ENCODE peak calls at places on chromosomes 16 and 17, in eight cellular contexts. A is stimulated activated CD4-positive, alpha-beta T cell treated with anti-CD3 and anti-CD28 coated beads, Interleukin-4, amount 100 ng/mL, for 4 hours; K is aorta; N is naive thymus-derived CD8-positive, alpha-beta T cell; Y is stimulated activated CD8-positive, alpha-beta memory T cell treated with anti-CD3 and anti-CD28 coated beads, Interleukin-4, amount 100 ng/mL, for 24 hours; G is Kasumi-1; H is lung; D is OCI-LY7. I is an unnamed sample.
A peak's percentile ranks its signal among the peaks of the same experiment; 100 is the strongest.

GRCh38 chr17:31740611-31741082 is 118.4 kb downstream of the COPRS start:
- DNase-seq in D (no peak), N (no peak), G (no peak), H (no peak), A (no peak), Y (no peak), K (no peak), I (no peak)

GRCh38 chr16:83215417-83216001 is 588.7 kb downstream of the CDH13 start:
- DNase-seq in Y (peak; percentile 2), H (no peak), A (no peak), N (no peak), G (peak; percentile 49), D (peak; percentile 75), K (no peak), I (peak; percentile 70)

GRCh38 chr17:351436-351713 is 1.2 kb downstream of the RPH3AL start:
- DNase-seq in K (no peak), H (no peak), A (no peak), N (no peak), G (no peak), Y (no peak), D (no peak), I (no peak)

GRCh38 chr16:89004209-89004831 is 27.3 kb upstream of the CBFA2T3 start:
- DNase-seq in D (no peak), A (no peak), Y (no peak), H (no peak), K (peak; percentile 63), G (peak; percentile 23), N (no peak), I (peak; percentile 99)

GRCh38 chr17:40303009-40303657 is 5.8 kb upstream of the RARA start:
- DNase-seq in D (peak; percentile 60), H (peak; percentile 57), A (peak; percentile 43), G (peak; percentile 92), Y (no peak), N (peak; percentile 70), K (no peak), I (peak; percentile 90)

GRCh38 chr16:19884021-19884485 is 595 bp downstream of the GPRC5B start:
- DNase-seq in D (no peak), G (no peak), Y (no peak), N (no peak), H (no peak), K (no peak), A (no peak), I (no peak)

GRCh38 chr16:59355704-59356103 is 621.6 kb upstream of the GOT2 start:
- DNase-seq in G (no peak), N (no peak), K (no peak), Y (no peak), A (no peak), D (no peak), H (no peak), I (no peak)

GRCh38 chr17:29243792-29244191 is 2.9 kb upstream of the CRYBA1 start:
- DNase-seq in D (peak; percentile 65), N (no peak), G (peak; percentile 43), A (no peak), Y (no peak), K (no peak), H (no peak), I (peak; percentile 68)

GRCh38 chr17:31838641-31839225 is 20.3 kb downstream of the COPRS start:
- DNase-seq in Y (no peak), D (no peak), A (no peak), G (no peak), K (no peak), N (no peak), H (no peak), I (no peak)

GRCh38 chr17:57675988-57676387 is 69.1 kb downstream of the CCDC182 start:
- DNase-seq in G (no peak), A (no peak), K (peak; percentile 41), Y (no peak), N (no peak), D (no peak), H (peak; percentile 18), I (no peak)

GRCh38 chr16:67447508-67448076 is 16.7 kb downstream of the HSD11B2 start:
- DNase-seq in K (no peak), Y (peak; percentile 61), G (peak; percentile 62), A (peak; percentile 36), D (peak; percentile 68), H (peak; percentile 51), N (peak; percentile 33), I (peak; percentile 72)

GRCh38 chr17:41539979-41540701 is 12.0 kb upstream of the KRT19 start:
- DNase-seq in G (no peak), Y (no peak), K (peak; percentile 30), A (no peak), D (no peak), N (no peak), H (no peak), I (no peak)

GRCh38 chr16:49754495-49755290 is 101.2 kb downstream of the ZNF423 start:
- DNase-seq in D (no peak), Y (no peak), H (no peak), K (no peak), A (no peak), N (no peak), G (no peak), I (no peak)

GRCh38 chr17:48497103-48497502 is 33.7 kb downstream of the HOXB1 start:
- DNase-seq in N (no peak), Y (no peak), H (no peak), G (no peak), K (no peak), A (no peak), D (no peak), I (no peak)

GRCh38 chr17:29949708-29950107 is 8.3 kb downstream of the EFCAB5 start:
- DNase-seq in D (no peak), G (no peak), Y (no peak), H (no peak), N (no peak), A (no peak), K (no peak), I (peak; percentile 40)

GRCh38 chr17:28585891-28586290 is 9.2 kb upstream of the ALDOC start:
- DNase-seq in D (no peak), G (no peak), N (no peak), K (no peak), A (no peak), H (no peak), Y (no peak), I (no peak)

GRCh38 chr17:17416007-17416399 is 60.8 kb upstream of the MED9 start:
- DNase-seq in K (no peak), G (peak; percentile 1), Y (no peak), D (peak; percentile 89), A (no peak), H (no peak), N (peak; percentile 34), I (peak; percentile 74)